ENCODE peak calls at places on chromosomes 1 and 21, in four cellular contexts. A is lower lobe of right lung, C is Karpas-422, B is mammary epithelial cell. P is an unnamed sample.

GRCh38 chr1:244755673-244756072 is 79.8 kb upstream of the COX20 start:
- DNase-seq in A (no peak), C (no peak), B (no peak), P (no peak)

GRCh38 chr1:186102559-186103148 is 272.4 kb downstream of the TPR start:
- DNase-seq in A (no peak), C (no peak), B (peak; percentile 55), P (no peak)

GRCh38 chr1:2204384-2205190 is 10.0 kb upstream of the FAAP20 start:
- DNase-seq in A (peak; percentile 88), C (no peak), B (no peak), P (no peak)

GRCh38 chr1:2587071-2587859 is 688 bp downstream of the PRXL2B start:
- DNase-seq in A (no peak), C (no peak), B (peak; percentile 12), P (no peak)

GRCh38 chr1:56584910-56585528 is 5.7 kb upstream of the PLPP3 start:
- DNase-seq in A (no peak), C (peak; percentile 80), B (peak; percentile 25), P (no peak)

GRCh38 chr1:39886757-39887231 is 3.5 kb upstream of the TRIT1 start:
- DNase-seq in A (no peak), C (no peak), B (no peak), P (no peak)

GRCh38 chr21:45932922-45933502 is 48.6 kb upstream of the COL6A1 start:
- DNase-seq in A (no peak), C (no peak), B (no peak), P (no peak)

GRCh38 chr21:34333150-34333739 is 30.6 kb upstream of the KCNE2 start:
- DNase-seq in A (no peak), C (no peak), B (peak; percentile 17), P (no peak)

GRCh38 chr1:36108314-36108713 is 16.7 kb downstream of the COL8A2 start:
- DNase-seq in A (no peak), C (no peak), B (no peak), P (no peak)

GRCh38 chr1:171366099-171366498 is 52.1 kb downstream of the FMO4 start:
- DNase-seq in A (no peak), C (no peak), B (no peak), P (no peak)

GRCh38 chr1:202697038-202697437 is 13.2 kb downstream of the SYT2 start:
- DNase-seq in A (no peak), C (no peak), B (no peak), P (no peak)

GRCh38 chr1:53982034-53982761 is 35.8 kb downstream of the LDLRAD1 start:
- DNase-seq in A (peak; percentile 48), C (no peak), B (peak; percentile 14), P (no peak)

GRCh38 chr1:172472495-172472894 is 28.6 kb upstream of the PIGC start:
- DNase-seq in A (no peak), C (no peak), B (peak; percentile 6), P (no peak)

GRCh38 chr1:178941261-178941689 is 70.4 kb upstream of the ANGPTL1 start:
- DNase-seq in A (no peak), C (no peak), B (no peak), P (no peak)

GRCh38 chr1:177620636-177621190 is 349.1 kb downstream of the SEC16B start:
- DNase-seq in A (no peak), C (no peak), B (peak; percentile 21), P (peak; percentile 31)

GRCh38 chr1:206895837-206896242 is 1.4 kb upstream of the IL24 start:
- DNase-seq in A (no peak), C (no peak), B (no peak), P (no peak)

GRCh38 chr1:165896277-165896676 is 68.9 kb downstream of the UCK2 start:
- DNase-seq in A (no peak), C (no peak), B (peak; percentile 68), P (no peak)

P was measured in epithelial cell of prostate.